ENCODE peak calls at places on chromosomes 3 and 15, in four cellular contexts. M is WTC11, O is K562, L is HepG2. I is an unnamed sample.
A peak's percentile ranks its signal among the peaks of the same experiment; 100 is the strongest.

GRCh38 chr3:135229018-135229495 is 434.0 kb downstream of the EPHB1 start:
- DNase-seq in O (no peak), L (no peak), M (peak; percentile 43), I (no peak)

GRCh38 chr3:107241217-107241616 is 136.0 kb upstream of the CCDC54 start:
- DNase-seq in O (peak; percentile 10), L (no peak), M (peak; percentile 37), I (peak; percentile 51)

GRCh38 chr3:125132815-125133214 is 77.0 kb upstream of the HEG1 start:
- DNase-seq in M (no peak), L (no peak), O (no peak), I (no peak)

GRCh38 chr3:163056874-163057497 is 1560.4 kb downstream of the OTOL1 start:
- DNase-seq in M (peak; percentile 63), O (peak; percentile 29), L (peak; percentile 41), I (peak; percentile 42)

GRCh38 chr3:197458906-197459470 is 96.8 kb downstream of the BDH1 start:
- DNase-seq in M (no peak), O (no peak), L (no peak), I (no peak)

GRCh38 chr3:141385386-141386079 is 17.2 kb downstream of the ZBTB38 start:
- DNase-seq in L (no peak), O (no peak), M (no peak), I (no peak)

GRCh38 chr3:46998121-46998851 is 18.8 kb downstream of the NBEAL2 start:
- DNase-seq in L (peak; percentile 47), O (peak; percentile 87), M (peak; percentile 93), I (peak; percentile 85)

GRCh38 chr3:43998841-43999805 is 242.6 kb upstream of the TOPAZ1 start:
- DNase-seq in M (peak; percentile 74), L (no peak), O (no peak), I (peak; percentile 39)

GRCh38 chr15:38555686-38556334 is 8.8 kb downstream of the RASGRP1 start:
- DNase-seq in O (no peak), L (no peak), M (no peak), I (no peak)

GRCh38 chr15:77702211-77702957 is 69.7 kb upstream of the LINGO1 start:
- DNase-seq in M (peak; percentile 80), O (peak; percentile 76), L (no peak), I (peak; percentile 65)
- TF ChIP-seq ELF4 in M (no peak), O (no peak), L (no peak), I (no peak)

GRCh38 chr15:100250166-100250800 is 91.5 kb downstream of the ADAMTS17 start:
- DNase-seq in M (no peak), L (no peak), O (no peak), I (no peak)

GRCh38 chr15:100247228-100248225 is 94.2 kb downstream of the ADAMTS17 start:
- DNase-seq in M (no peak), L (no peak), O (no peak), I (no peak)

GRCh38 chr15:100248236-100248635 is 93.5 kb downstream of the ADAMTS17 start:
- DNase-seq in M (no peak), O (no peak), L (no peak), I (no peak)

GRCh38 chr15:100252359-100252758 is 89.4 kb downstream of the ADAMTS17 start:
- DNase-seq in M (no peak), O (no peak), L (no peak), I (no peak)

DNA sequence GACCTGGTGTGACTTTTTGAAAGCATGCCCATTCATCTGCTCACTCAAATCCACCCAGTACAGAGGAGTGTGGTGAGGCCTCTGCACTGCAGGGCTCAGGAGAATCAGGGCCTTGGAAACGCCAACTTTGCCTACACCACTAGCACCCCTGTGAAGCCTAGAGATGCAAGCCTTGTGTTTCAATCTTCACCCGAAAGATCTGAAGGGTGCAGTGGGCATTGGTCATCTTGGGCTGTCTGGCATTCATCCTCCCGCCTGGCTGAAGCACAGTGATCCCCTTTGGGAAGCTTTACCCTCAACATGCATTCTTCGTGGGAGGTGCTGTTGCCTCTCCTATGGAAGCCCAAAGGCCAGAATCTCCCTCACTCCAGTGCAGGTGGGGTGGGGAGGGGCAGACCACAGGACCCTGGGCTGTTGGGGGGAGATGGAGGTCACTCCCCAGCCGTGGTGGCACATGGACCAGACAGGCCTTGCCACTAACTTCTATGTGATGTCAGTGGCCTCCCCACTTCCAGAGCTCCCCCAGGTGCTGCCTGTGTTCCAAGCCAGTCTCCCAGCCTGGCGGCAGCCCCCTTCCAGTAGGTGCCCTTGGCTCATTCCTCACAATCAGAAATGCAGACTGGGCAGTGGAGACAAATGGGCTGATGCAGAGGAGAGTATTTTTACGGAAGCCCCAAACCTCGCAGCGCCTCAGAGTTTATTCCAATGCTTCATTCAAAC is 92.5 kb downstream of the ADAMTS17 start:
- DNase-seq in O (no peak), M (no peak), L (no peak), I (no peak)
- TF ChIP-seq ELF4 in O (no peak), M (no peak), L (no peak), I (no peak)

DNA sequence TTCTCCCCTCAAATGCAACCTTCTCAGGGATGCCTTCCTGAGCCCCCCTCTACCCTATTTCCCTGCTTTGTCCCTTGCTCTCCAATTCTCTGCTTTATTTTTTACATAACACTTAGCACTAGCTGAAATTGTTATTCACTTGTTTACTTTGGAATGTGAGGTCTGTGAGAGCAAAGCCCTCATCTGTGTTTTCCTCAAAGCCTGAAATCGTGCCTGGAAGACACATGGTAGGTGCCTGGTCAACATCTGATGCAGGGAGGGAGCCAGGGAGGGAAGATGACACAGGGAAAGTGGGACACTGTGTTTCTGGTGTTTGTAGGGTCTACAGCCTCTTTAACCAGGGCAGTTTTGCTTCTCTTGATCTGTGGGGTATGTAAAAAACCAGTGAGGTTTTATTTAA is 23.6 kb downstream of the EIF2AK4 start:
- DNase-seq in M (no peak), O (no peak), L (no peak), I (no peak)
- TF ChIP-seq ELF4 in M (no peak), O (no peak), L (no peak), I (no peak)

GRCh38 chr3:53776494-53777101 is 69.6 kb downstream of the CHDH start:
- DNase-seq in L (no peak), O (no peak), M (no peak), I (no peak)

GRCh38 chr3:53773586-53774368 is 72.4 kb downstream of the CHDH start:
- DNase-seq in L (no peak), O (no peak), M (no peak), I (no peak)

GRCh38 chr3:53774414-53774813 is 71.8 kb downstream of the CHDH start:
- DNase-seq in O (no peak), L (no peak), M (no peak), I (no peak)

GRCh38 chr3:53775018-53775417 is 71.2 kb downstream of the CHDH start:
- DNase-seq in M (no peak), L (no peak), O (no peak), I (no peak)

DNA sequence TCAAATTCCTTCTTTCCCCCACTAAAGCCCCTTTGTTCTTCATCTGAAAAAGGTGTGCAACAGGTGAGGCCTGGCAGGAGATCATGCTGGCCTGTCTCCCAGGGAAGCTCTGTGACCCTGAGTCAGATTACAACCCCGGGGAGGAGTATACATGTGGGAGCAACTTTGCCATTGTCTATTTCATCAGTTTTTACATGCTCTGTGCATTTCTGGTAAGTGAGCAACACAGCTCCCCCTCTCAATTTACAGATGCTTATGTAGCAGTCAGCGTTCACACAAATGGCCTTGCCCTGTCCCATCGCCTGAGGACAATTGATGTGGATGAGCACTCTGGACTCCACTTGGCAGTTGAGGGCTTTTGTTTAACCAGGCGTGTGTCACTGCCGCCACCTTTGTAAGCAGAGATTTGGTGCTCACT is 70.4 kb downstream of the CHDH start:
- DNase-seq in L (no peak), O (no peak), M (no peak), I (no peak)
- TF ChIP-seq ELF4 in L (no peak), O (no peak), M (no peak), I (no peak)

DNA sequence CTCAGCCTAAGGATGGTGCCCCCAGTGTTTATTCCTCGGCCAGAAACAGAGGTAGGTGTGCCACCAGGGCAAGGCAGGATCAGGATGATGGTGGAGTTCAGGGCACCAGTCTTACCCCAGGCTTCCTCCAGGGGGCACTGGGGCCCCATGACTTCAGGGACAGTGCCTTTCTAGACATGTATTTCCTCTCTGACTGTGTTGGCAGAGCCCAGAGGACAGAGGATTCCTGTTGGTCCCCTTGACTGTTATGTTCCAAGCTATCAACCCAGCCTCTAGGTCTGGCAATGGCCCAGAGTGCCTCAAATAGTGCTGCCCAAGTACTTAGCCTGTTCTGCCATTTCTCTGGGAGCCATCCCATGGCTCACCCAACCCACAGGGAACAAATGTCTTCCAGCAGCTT is 2.8 kb downstream of the HEMK1 start:
- DNase-seq in L (peak; percentile 66), O (peak; percentile 57), M (peak; percentile 76), I (peak; percentile 74)
- TF ChIP-seq ELF4 in L (no peak), O (no peak), M (no peak), I (no peak)

GRCh38 chr3:62502315-62503300 is 129.3 kb upstream of the FEZF2 start:
- DNase-seq in O (no peak), M (no peak), L (no peak), I (no peak)
- TF ChIP-seq ELF4 in O (no peak), M (no peak), L (no peak), I (no peak)